ENCODE peak calls at places on chromosome 1, in seven cellular contexts. T is GM04503; A is AG08396; H is activated T-cell treated with anti-CD3 and anti-CD28 coated beads, Interleukin-2, amount 50 U/mL, for 72 hours; F is NCI-H2029; J is ovary; B is bronchial epithelial cell. P is an unnamed sample.

GRCh38 chr1:203001986-203002385 is 5.2 kb upstream of the TMEM183A start:
- DNase-seq in T (no peak), A (no peak), H (no peak), F (no peak), J (no peak), B (no peak), P (no peak)

GRCh38 chr1:229287257-229287656 is 16.3 kb downstream of the RAB4A start:
- DNase-seq in T (no peak), A (no peak), H (no peak), F (no peak), J (no peak), B (peak), P (no peak)

GRCh38 chr1:155091071-155092051 is 12.7 kb downstream of the EFNA3 start:
- DNase-seq in T (no peak), A (peak), H (peak), F (peak), J (peak), B (peak), P (no peak)

GRCh38 chr1:201826830-201827229 is 2.1 kb upstream of the IPO9 start:
- DNase-seq in T (no peak), A (no peak), H (no peak), F (no peak), J (no peak), B (peak), P (no peak)

GRCh38 chr1:185861630-185862029 is 127.4 kb downstream of the HMCN1 start:
- DNase-seq in T (no peak), A (no peak), H (no peak), F (peak), J (no peak), B (peak), P (no peak)

GRCh38 chr1:156204686-156205085 is 8.1 kb upstream of the PMF1 start:
- DNase-seq in T (no peak), A (no peak), H (no peak), F (no peak), J (no peak), B (no peak), P (no peak)

GRCh38 chr1:89465201-89465600 is 59.4 kb upstream of the LRRC8B start:
- DNase-seq in T (no peak), A (no peak), H (peak), F (no peak), J (no peak), B (peak), P (no peak)

GRCh38 chr1:65459397-65459768 is 38.9 kb downstream of the LEPR start:
- DNase-seq in T (no peak), A (peak), H (no peak), F (no peak), J (no peak), B (peak), P (no peak)

GRCh38 chr1:31625180-31625514 is 7.7 kb downstream of the HCRTR1 start:
- DNase-seq in T (no peak), A (no peak), H (no peak), F (no peak), J (no peak), B (no peak), P (no peak)